ENCODE peak calls at places on chromosomes 16 and 17, in four cellular contexts. F, O, P and G are unnamed samples.

GRCh38 chr17:71900830-71901229 is 220.0 kb upstream of the SOX9 start:
- DNase-seq in F (no peak), O (no peak), P (no peak), G (no peak)

GRCh38 chr17:18368948-18369347 is 5.6 kb upstream of the SHMT1 start:
- DNase-seq in F (no peak), O (no peak), P (no peak), G (no peak)

GRCh38 chr16:70781800-70782199 is 19.2 kb downstream of the VAC14 start:
- DNase-seq in F (no peak), O (no peak), P (no peak), G (no peak)

GRCh38 chr16:87419971-87420370 is 27.8 kb downstream of the MAP1LC3B start:
- DNase-seq in F (no peak), O (no peak), P (no peak), G (no peak)

GRCh38 chr16:23365602-23366240 is 63.6 kb downstream of the SCNN1B start:
- DNase-seq in F (no peak), O (no peak), P (no peak), G (no peak)

GRCh38 chr16:74695450-74696422 is 4.9 kb downstream of the MLKL start:
- DNase-seq in F (peak; percentile 43), O (peak; percentile 69), P (peak; percentile 87), G (peak; percentile 82)

GRCh38 chr17:6603746-6604325 is 36.7 kb downstream of the KIAA0753 start:
- DNase-seq in F (no peak), O (peak; percentile 64), P (peak; percentile 22), G (no peak)

GRCh38 chr16:75458439-75458838 is 6.0 kb downstream of the TMEM170A start:
- DNase-seq in F (no peak), O (no peak), P (no peak), G (no peak)

GRCh38 chr16:21264226-21265036 is 13.7 kb downstream of the CRYM start:
- DNase-seq in F (no peak), O (no peak), P (no peak), G (no peak)

GRCh38 chr17:75826561-75827290 is 17.5 kb downstream of the UNC13D start:
- DNase-seq in F (no peak), O (no peak), P (no peak), G (no peak)

GRCh38 chr17:15446036-15446435 is 21.4 kb downstream of the CDRT4 start:
- DNase-seq in F (no peak), O (no peak), P (no peak), G (no peak)

GRCh38 chr17:44409309-44410028 is 20.0 kb upstream of the ITGA2B start:
- DNase-seq in F (no peak), O (no peak), P (no peak), G (no peak)

GRCh38 chr17:46851029-46851741 is at the start of gene WNT9B:
- DNase-seq in F (no peak), O (no peak), P (no peak), G (no peak)

GRCh38 chr17:15742921-15743320 is 10.8 kb downstream of the TBC1D26 start:
- DNase-seq in F (no peak), O (no peak), P (no peak), G (no peak)

GRCh38 chr17:55727920-55728319 is 5.3 kb upstream of the TMEM100 start:
- DNase-seq in F (no peak), O (no peak), P (no peak), G (no peak)

GRCh38 chr17:3759597-3760216 is 36.0 kb downstream of the HASPIN start:
- DNase-seq in F (no peak), O (no peak), P (no peak), G (no peak)

GRCh38 chr16:6016530-6017184 is 919.1 kb upstream of the EEF2KMT start:
- DNase-seq in F (no peak), O (no peak), P (no peak), G (no peak)

GRCh38 chr17:58344047-58344790 is 7.8 kb downstream of the SUPT4H1 start:
- DNase-seq in F (peak; percentile 77), O (no peak), P (no peak), G (peak; percentile 85)

GRCh38 chr16:70725024-70725911 is 39.4 kb upstream of the MTSS2 start:
- DNase-seq in F (no peak), O (peak; percentile 68), P (peak; percentile 50), G (no peak)

GRCh38 chr16:88810166-88810867 is 1.4 kb downstream of the APRT start:
- DNase-seq in F (no peak), O (no peak), P (no peak), G (no peak)

GRCh38 chr16:50539053-50539615 is 9.1 kb upstream of the NKD1 start:
- DNase-seq in F (no peak), O (no peak), P (no peak), G (peak; percentile 9)

GRCh38 chr16:29745853-29746345 is at the start of gene C16orf54:
- DNase-seq in F (peak; percentile 92), O (no peak), P (peak; percentile 47), G (peak; percentile 99)

GRCh38 chr17:4948166-4948996 is at the start of gene PFN1:
- DNase-seq in F (peak; percentile 91), O (peak; percentile 87), P (peak; percentile 95), G (peak; percentile 92)

GRCh38 chr16:69078073-69078472 is 27.4 kb upstream of the HAS3 start:
- DNase-seq in F (no peak), O (no peak), P (no peak), G (no peak)

GRCh38 chr17:16880843-16881230 is 91.1 kb downstream of the TNFRSF13B start:
- DNase-seq in F (no peak), O (no peak), P (no peak), G (no peak)
- TF ChIP-seq CTCF in F (no peak), O (no peak), P (no peak), G (no peak)

GRCh38 chr16:4297480-4297879 is 18.4 kb upstream of the GLIS2 start:
- DNase-seq in F (no peak), O (no peak), P (no peak), G (no peak)

GRCh38 chr16:4301177-4301576 is 14.7 kb upstream of the GLIS2 start:
- DNase-seq in F (no peak), O (no peak), P (no peak), G (no peak)

GRCh38 chr16:4303973-4304372 is 11.9 kb upstream of the GLIS2 start:
- DNase-seq in F (no peak), O (no peak), P (no peak), G (no peak)

GRCh38 chr16:4298761-4299522 is 16.9 kb upstream of the GLIS2 start:
- DNase-seq in F (no peak), O (peak; percentile 81), P (no peak), G (no peak)

DNA sequence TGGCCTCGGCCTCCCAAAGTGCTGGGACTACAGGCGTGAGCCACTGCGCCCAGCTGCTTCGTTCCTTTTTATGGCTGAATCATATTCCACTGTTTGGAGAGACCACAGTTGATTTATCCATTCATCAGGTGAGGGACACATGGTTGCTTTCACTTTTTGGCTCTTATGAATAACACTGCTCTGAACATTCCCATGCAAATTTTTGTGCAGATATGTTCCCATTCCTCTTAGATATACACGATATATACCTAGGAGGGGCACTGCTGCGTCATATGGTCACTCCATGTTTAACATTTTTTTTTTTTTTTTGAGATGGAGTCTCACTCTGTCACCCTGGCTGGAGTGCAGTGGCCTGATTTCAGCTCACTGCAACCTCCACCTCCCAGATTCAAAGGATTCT is 13.9 kb upstream of the GLIS2 start:
- DNase-seq in F (no peak), O (no peak), P (no peak), G (no peak)
- TF ChIP-seq CTCF in F (no peak), O (no peak), P (no peak), G (no peak)

DNA sequence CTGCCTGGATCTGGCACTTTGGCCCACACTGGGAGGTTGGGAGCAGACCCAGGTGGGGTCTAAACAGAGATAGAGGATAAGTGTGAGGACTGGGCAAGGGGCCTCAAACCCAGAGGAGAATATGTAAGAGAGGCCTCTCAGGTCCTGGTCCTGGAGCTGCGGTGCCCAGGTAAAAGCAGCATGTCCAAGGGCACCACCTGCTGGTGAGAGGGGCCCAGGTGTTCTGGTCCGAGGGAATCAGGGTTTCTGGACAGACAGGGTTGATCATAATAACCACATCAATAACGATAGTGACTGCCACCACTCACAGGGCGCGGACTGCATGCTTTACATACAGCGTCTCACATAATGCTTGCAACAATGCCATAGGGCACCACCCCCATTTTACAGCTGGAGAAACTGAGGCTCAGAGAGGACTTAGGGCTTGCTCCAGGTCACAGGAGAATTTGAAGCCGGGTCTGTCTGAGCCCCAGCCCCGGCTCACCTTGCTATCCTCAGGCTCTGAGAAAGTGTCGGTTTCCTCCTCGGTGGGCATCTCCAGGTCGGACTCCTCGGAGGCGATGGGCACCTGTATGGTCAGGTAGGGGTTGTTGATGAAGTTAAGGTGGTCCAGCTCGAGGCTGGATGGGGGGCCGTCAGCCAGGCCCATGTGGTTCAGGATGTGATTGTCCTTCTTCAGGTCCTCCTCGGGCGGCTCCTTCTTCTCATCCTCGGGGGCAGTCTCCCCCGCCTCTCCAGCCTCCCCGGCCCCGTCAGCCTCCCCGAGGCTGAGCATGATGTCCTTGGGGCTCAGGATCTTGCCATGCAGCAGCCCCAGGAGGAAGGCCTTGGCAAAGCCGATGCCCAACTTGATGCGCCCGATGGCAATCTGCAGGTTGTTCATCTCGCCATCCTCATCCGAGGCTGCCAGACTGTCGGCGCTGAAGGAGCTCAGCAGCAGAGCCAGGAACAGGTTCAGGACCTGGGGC is 19.1 kb upstream of the CD79B start:
- DNase-seq in F (peak; percentile 31), O (no peak), P (no peak), G (no peak)
- TF ChIP-seq CTCF in F (peak; percentile 15), O (no peak), P (no peak), G (no peak)

GRCh38 chr17:64180089-64180488 is 50.1 kb upstream of the ERN1 start:
- DNase-seq in F (no peak), O (no peak), P (no peak), G (no peak)
- TF ChIP-seq CTCF in F (no peak), O (no peak), P (no peak), G (peak; percentile 48)

GRCh38 chr17:41925991-41926590 is 4.3 kb upstream of the ODAD4 start:
- DNase-seq in F (no peak), O (no peak), P (no peak), G (no peak)

GRCh38 chr17:41932821-41933389 is 2.5 kb downstream of the ODAD4 start:
- DNase-seq in F (no peak), O (no peak), P (no peak), G (no peak)

GRCh38 chr17:41928693-41929251 is 1.6 kb upstream of the ODAD4 start:
- DNase-seq in F (no peak), O (no peak), P (no peak), G (no peak)

GRCh38 chr17:41935641-41936040 is 5.2 kb downstream of the ODAD4 start:
- DNase-seq in F (no peak), O (no peak), P (no peak), G (no peak)

DNA sequence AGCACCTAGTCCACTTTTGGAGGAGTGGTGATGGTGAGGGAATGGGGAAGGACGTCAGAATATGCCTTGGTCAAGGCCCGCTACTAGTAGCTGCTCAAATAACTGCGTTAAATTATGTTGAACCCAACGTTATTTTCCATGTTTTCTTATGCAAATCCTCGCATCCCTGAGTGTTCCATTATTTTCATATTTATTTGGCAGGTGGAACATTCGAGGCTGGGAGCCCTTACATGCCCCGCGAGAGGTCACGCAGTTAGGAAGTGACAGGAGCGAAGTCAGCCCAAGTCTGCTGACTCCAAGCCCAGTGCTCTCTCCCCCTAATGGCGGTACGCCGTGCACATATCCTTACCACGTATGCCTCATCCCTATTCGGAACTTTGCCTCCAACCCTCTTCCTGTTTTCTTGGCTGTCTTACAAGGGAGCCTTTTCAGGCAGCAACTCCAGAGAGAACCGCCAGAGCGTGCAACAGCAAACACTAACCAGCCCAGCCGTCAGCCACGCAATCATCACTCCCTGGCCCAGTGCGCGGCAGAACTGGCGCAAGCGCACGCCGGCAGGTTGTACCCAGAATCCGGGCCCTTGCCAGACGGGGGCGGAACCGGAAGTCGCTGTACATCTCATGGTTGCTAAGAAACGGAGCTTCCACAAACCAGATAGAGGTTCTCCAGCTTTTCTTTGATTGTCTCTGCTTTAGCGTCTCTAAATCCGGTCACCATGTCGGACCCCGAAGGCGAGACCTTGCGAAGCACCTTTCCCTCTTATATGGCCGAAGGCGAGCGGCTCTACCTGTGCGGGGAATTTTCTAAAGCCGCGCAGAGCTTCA is at the start of gene ODAD4:
- DNase-seq in F (peak; percentile 95), O (peak; percentile 96), P (peak; percentile 96), G (peak; percentile 98)
- TF ChIP-seq CTCF in F (peak; percentile 42), O (peak; percentile 74), P (peak; percentile 65), G (peak; percentile 61)